ENCODE peak calls at places on chromosome X, in ten cellular contexts. F is uterus, N is breast epithelium, I is spleen, T is heart left ventricle, R is K562, V is ovary, O is suprapubic skin, S is IMR-90, L is NB4. X is an unnamed sample.

GRCh38 chrX:39725928-39726619 is 371.7 kb downstream of the BCOR start:
- DNase-seq in V (no peak), O (no peak), I (no peak), L (peak), N (peak), F (peak), T (no peak), R (no peak), S (peak), X (no peak)

GRCh38 chrX:118337687-118338086 is 8.2 kb upstream of the WDR44 start:
- DNase-seq in T (no peak), V (no peak), L (no peak), O (no peak), F (no peak), I (no peak), R (no peak), N (no peak), S (no peak), X (no peak)

GRCh38 chrX:4550018-4550417 is 836.6 kb upstream of the PRKX start:
- DNase-seq in S (no peak), I (no peak), T (no peak), V (no peak), F (no peak), L (peak), R (no peak), N (no peak), O (no peak), X (no peak)

GRCh38 chrX:38095971-38096529 is 89.7 kb downstream of the SYTL5 start:
- DNase-seq in R (peak), O (no peak), V (no peak), F (no peak), I (no peak), L (no peak), N (no peak), S (peak), T (no peak), X (no peak)

GRCh38 chrX:148049441-148049840 is 68.3 kb downstream of the FMR1NB start:
- DNase-seq in S (peak), N (no peak), F (no peak), R (peak), L (peak), V (no peak), I (no peak), T (no peak), O (no peak), X (no peak)

GRCh38 chrX:123184199-123184857 is at the start of gene GRIA3:
- DNase-seq in S (no peak), L (no peak), O (no peak), T (no peak), F (no peak), R (no peak), N (no peak), I (no peak), V (no peak), X (no peak)

GRCh38 chrX:6574762-6575161 is 39.8 kb upstream of the VCX3A start:
- DNase-seq in L (peak), T (no peak), I (no peak), N (no peak), R (no peak), S (no peak), O (no peak), V (no peak), F (no peak), X (no peak)

GRCh38 chrX:154804957-154805695 is at the start of gene MPP1:
- DNase-seq in O (peak), T (peak), I (peak), R (peak), L (peak), S (peak), N (peak), F (peak), V (peak), X (peak)

GRCh38 chrX:121579016-121579760 is 531.8 kb downstream of the GLUD2 start:
- DNase-seq in F (no peak), S (no peak), T (no peak), R (peak), L (peak), O (no peak), V (no peak), I (no peak), N (no peak), X (no peak)

GRCh38 chrX:66672106-66672505 is 33.2 kb upstream of the EDA2R start:
- DNase-seq in O (no peak), S (peak), F (no peak), N (no peak), T (no peak), L (no peak), R (no peak), V (no peak), I (no peak), X (no peak)

GRCh38 chrX:44224760-44225159 is 118.7 kb downstream of the EFHC2 start:
- DNase-seq in F (no peak), O (no peak), V (no peak), I (no peak), S (no peak), T (no peak), N (no peak), R (no peak), L (no peak), X (no peak)

GRCh38 chrX:9227276-9227675 is 193.3 kb upstream of the FAM9B start:
- DNase-seq in T (no peak), R (no peak), F (no peak), L (no peak), I (no peak), S (peak), O (no peak), V (no peak), N (no peak), X (no peak)

GRCh38 chrX:16892504-16893362 is 22.6 kb upstream of the RBBP7 start:
- DNase-seq in N (peak), V (peak), O (no peak), I (peak), T (no peak), F (peak), R (peak), S (peak), L (peak), X (peak)

GRCh38 chrX:119880076-119880475 is 8.4 kb downstream of the NDUFA1 start:
- DNase-seq in S (no peak), I (no peak), L (no peak), O (no peak), R (no peak), N (no peak), V (no peak), F (no peak), T (no peak), X (no peak)

DNA sequence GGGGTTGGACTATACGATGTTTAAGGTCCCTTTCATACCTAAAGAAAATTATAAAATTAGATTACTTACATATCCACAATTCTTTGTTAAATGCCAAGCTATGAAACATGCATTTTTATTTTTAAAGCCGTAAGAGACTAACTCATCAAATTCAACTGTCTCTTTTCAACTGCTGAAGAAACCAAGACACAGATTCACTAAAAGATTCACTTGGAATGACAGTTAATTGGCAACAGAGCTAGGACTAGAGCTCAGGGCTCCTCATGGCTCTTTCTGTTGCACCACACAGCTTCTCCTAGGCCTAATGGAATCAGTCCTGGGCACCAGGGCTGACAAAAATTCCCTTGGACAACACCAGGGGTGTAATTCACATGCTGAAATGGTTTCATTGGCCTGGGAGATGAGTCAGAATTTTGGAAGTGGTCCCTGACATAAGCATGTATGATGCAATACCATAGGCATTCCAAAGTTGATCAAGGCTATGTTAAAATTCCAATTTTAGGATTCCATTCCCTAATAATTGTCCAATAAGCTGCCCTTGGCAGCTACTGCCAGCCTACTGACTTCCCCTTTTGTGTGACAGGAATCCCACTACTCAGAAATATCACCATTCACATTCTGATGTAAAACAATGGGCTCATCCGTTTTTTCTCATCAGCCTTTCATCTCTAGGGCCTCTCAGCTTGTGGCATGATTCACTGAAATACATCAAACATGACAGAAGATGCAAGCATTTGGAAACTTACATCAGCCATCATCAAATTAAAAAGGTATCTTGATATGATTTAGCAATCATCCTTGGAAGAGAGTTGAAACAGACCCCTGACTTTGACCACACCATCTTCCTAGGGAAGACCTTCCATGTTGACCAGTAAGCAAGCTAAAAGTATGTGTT is 54.2 kb downstream of the PLAC1 start:
- DNase-seq in L (no peak), I (no peak), N (no peak), R (no peak), T (no peak), V (no peak), F (peak), O (no peak), S (peak), X (peak)
- TF ChIP-seq CTCF in L (no peak), I (no peak), N (no peak), R (no peak), T (no peak), V (no peak), F (no peak), O (peak), S (peak), X (no peak)

GRCh38 chrX:136496768-136497555 is 430 bp upstream of the HTATSF1 start:
- DNase-seq in L (peak), O (peak), N (peak), I (peak), V (peak), S (peak), R (peak), F (peak), T (peak), X (peak)
- TF ChIP-seq POLR2A in L (peak), O (no peak), N (no peak), I (no peak), V (peak), S (peak), R (peak), F (no peak), T (no peak), X (no peak)

GRCh38 chrX:140503230-140503585 is 1.7 kb downstream of the SOX3 start:
- DNase-seq in I (no peak), L (no peak), F (no peak), N (no peak), V (no peak), O (no peak), T (no peak), S (no peak), R (no peak), X (no peak)

GRCh38 chrX:140504371-140505324 is at the start of gene SOX3:
- DNase-seq in N (no peak), O (no peak), S (no peak), F (no peak), R (no peak), I (no peak), V (no peak), T (no peak), L (no peak), X (no peak)

GRCh38 chrX:140501940-140502468 is 2.9 kb downstream of the SOX3 start:
- DNase-seq in O (no peak), F (no peak), V (no peak), L (no peak), N (no peak), I (no peak), S (no peak), T (no peak), R (no peak), X (no peak)

GRCh38 chrX:140502491-140503229 is 2.2 kb downstream of the SOX3 start:
- DNase-seq in F (no peak), L (no peak), S (no peak), R (no peak), V (no peak), I (no peak), N (no peak), O (no peak), T (no peak), X (no peak)

GRCh38 chrX:140503714-140504351 is 1.0 kb downstream of the SOX3 start:
- DNase-seq in R (no peak), O (no peak), V (no peak), I (no peak), L (no peak), F (no peak), N (no peak), S (peak), T (no peak), X (no peak)
- H3K4me3 ChIP-seq in R (no peak), O (peak), V (no peak), I (no peak), L (no peak), F (no peak), N (peak), S (peak), T (peak), X (no peak)

GRCh38 chrX:129239371-129239770 is 283.9 kb downstream of the SMARCA1 start:
- DNase-seq in I (no peak), O (no peak), R (no peak), T (no peak), L (no peak), S (peak), V (no peak), F (no peak), N (no peak), X (no peak)

GRCh38 chrX:129238011-129238410 is 285.3 kb downstream of the SMARCA1 start:
- DNase-seq in O (no peak), F (no peak), S (no peak), N (no peak), V (no peak), R (no peak), T (no peak), L (no peak), I (no peak), X (no peak)

GRCh38 chrX:129230850-129231512 is 292.3 kb downstream of the SMARCA1 start:
- DNase-seq in S (no peak), L (no peak), I (no peak), V (no peak), T (no peak), F (no peak), R (no peak), O (no peak), N (no peak), X (no peak)

GRCh38 chrX:129233791-129234190 is 289.5 kb downstream of the SMARCA1 start:
- DNase-seq in L (no peak), R (no peak), F (no peak), I (no peak), V (no peak), S (no peak), O (no peak), T (no peak), N (no peak), X (no peak)

GRCh38 chrX:129235903-129236302 is 287.4 kb downstream of the SMARCA1 start:
- DNase-seq in V (no peak), R (no peak), N (no peak), O (no peak), L (no peak), F (no peak), I (no peak), S (no peak), T (no peak), X (no peak)
- TF ChIP-seq CTCF in V (no peak), R (no peak), N (no peak), O (no peak), L (no peak), F (no peak), I (no peak), S (no peak), T (no peak), X (no peak)

GRCh38 chrX:47885501-47885900 is 48.8 kb downstream of the ZNF81 start:
- DNase-seq in T (no peak), F (no peak), O (no peak), I (no peak), V (no peak), S (no peak), N (no peak), L (no peak), R (no peak), X (no peak)
- TF ChIP-seq POLR2A in T (no peak), F (no peak), O (no peak), I (no peak), V (no peak), S (no peak), N (no peak), L (no peak), R (no peak), X (no peak)

GRCh38 chrX:34655496-34656258 is 1.4 kb downstream of the TMEM47 start:
- DNase-seq in N (no peak), F (peak), V (no peak), T (no peak), I (no peak), R (no peak), O (no peak), L (no peak), S (no peak), X (no peak)
- H3K4me3 ChIP-seq in N (peak), F (peak), V (peak), T (peak), I (no peak), R (no peak), O (peak), L (no peak), S (peak), X (peak)

GRCh38 chrX:143788265-143788664 is 67.7 kb upstream of the SPANXN2 start:
- DNase-seq in S (no peak), R (peak), F (no peak), N (no peak), O (no peak), L (peak), I (no peak), V (no peak), T (no peak), X (no peak)
- TF ChIP-seq CTCF in S (peak), R (no peak), F (no peak), N (no peak), O (no peak), L (peak), I (no peak), V (no peak), T (no peak), X (no peak)

X was measured in lower leg skin.